ENCODE peak calls at places on chromosomes 1 and 21, in nine cellular contexts. W is testis, Y is body of pancreas, G is PC-3, M is ascending aorta, P is heart left ventricle, B is thoracic aorta, K is prostate gland, E is Peyer's patch. U is an unnamed sample. For H3K4me1, the result is how much of the 10 kb centered on the place peaks cover.

GRCh38 chr21:45384656-45385548 is 20.1 kb upstream of the COL18A1 start:
- DNase-seq in W (no peak), Y (peak), G (no peak), M (no peak), P (peak), B (no peak), K (no peak), E (no peak), U (no peak)

GRCh38 chr1:85321237-85321964 is 45.0 kb upstream of the BCL10 start:
- DNase-seq in W (no peak), Y (no peak), G (peak), M (no peak), P (no peak), B (no peak), K (no peak), E (no peak), U (no peak)

GRCh38 chr1:99681583-99681982 is 35.7 kb downstream of the PALMD start:
- DNase-seq in W (no peak), Y (no peak), G (no peak), M (no peak), P (peak), B (no peak), K (no peak), E (no peak), U (no peak)

GRCh38 chr1:15137807-15138206 is 15.7 kb upstream of the TMEM51 start:
- DNase-seq in W (peak), Y (peak), G (no peak), M (no peak), P (no peak), B (no peak), K (no peak), E (no peak), U (no peak)

GRCh38 chr1:179881642-179882252 is 338 bp upstream of the TOR1AIP1 start:
- DNase-seq in W (peak), Y (peak), G (peak), M (peak), P (no peak), B (peak), K (peak), E (peak), U (no peak)

GRCh38 chr1:230624097-230624713 is 18.1 kb upstream of the COG2 start:
- DNase-seq in W (peak), Y (no peak), G (no peak), M (no peak), P (no peak), B (no peak), K (no peak), E (no peak), U (no peak)

GRCh38 chr1:225848044-225848955 is 33.9 kb downstream of the TMEM63A start:
- DNase-seq in W (no peak), Y (no peak), G (no peak), M (no peak), P (peak), B (no peak), K (no peak), E (peak), U (no peak)

GRCh38 chr21:44939532-44940115 is at the start of gene SLX9:
- DNase-seq in W (peak), Y (peak), G (peak), M (no peak), P (peak), B (no peak), K (peak), E (peak), U (peak)

GRCh38 chr1:73781257-73781656 is 416.7 kb downstream of the LRRIQ3 start:
- DNase-seq in W (no peak), Y (no peak), G (peak), M (no peak), P (no peak), B (no peak), K (no peak), E (no peak), U (no peak)

GRCh38 chr21:34526236-34526617 is 14.2 kb upstream of the KCNE1 start:
- DNase-seq in W (no peak), Y (no peak), G (peak), M (no peak), P (no peak), B (no peak), K (no peak), E (no peak), U (no peak)

GRCh38 chr1:198333744-198334143 is 176.9 kb downstream of the NEK7 start:
- DNase-seq in W (no peak), Y (no peak), G (peak), M (no peak), P (no peak), B (no peak), K (no peak), E (no peak), U (no peak)

GRCh38 chr1:1001631-1002300 is 1.9 kb upstream of the HES4 start:
- DNase-seq in W (peak), Y (peak), G (peak), M (no peak), P (peak), B (no peak), K (peak), E (peak), U (peak)

GRCh38 chr1:109613396-109614147 is 5.8 kb downstream of the GNAT2 start:
- DNase-seq in W (no peak), Y (no peak), G (no peak), M (no peak), P (no peak), B (no peak), K (no peak), E (no peak), U (no peak)

GRCh38 chr1:23466423-23466989 is 17.5 kb downstream of the ASAP3 start:
- DNase-seq in W (no peak), Y (no peak), G (no peak), M (no peak), P (no peak), B (no peak), K (no peak), E (no peak), U (no peak)

GRCh38 chr1:170586321-170586855 is 54.4 kb downstream of the GORAB start:
- DNase-seq in W (peak), Y (no peak), G (no peak), M (no peak), P (no peak), B (no peak), K (no peak), E (no peak), U (no peak)

GRCh38 chr1:238499036-238499435 is 608.3 kb upstream of the ZP4 start:
- DNase-seq in W (no peak), Y (no peak), G (no peak), M (no peak), P (no peak), B (no peak), K (no peak), E (no peak), U (no peak)

GRCh38 chr1:236748471-236748870 is 46.6 kb upstream of the MTR start:
- DNase-seq in W (no peak), Y (no peak), G (peak), M (no peak), P (no peak), B (no peak), K (no peak), E (no peak), U (no peak)

GRCh38 chr21:29130234-29130993 is at the start of gene MAP3K7CL:
- DNase-seq in W (no peak), Y (peak), G (peak), M (no peak), P (peak), B (peak), K (no peak), E (peak), U (no peak)

GRCh38 chr1:229094476-229095311 is 176.2 kb upstream of the RAB4A start:
- DNase-seq in W (no peak), Y (no peak), G (peak), M (no peak), P (no peak), B (no peak), K (no peak), E (no peak), U (no peak)

GRCh38 chr1:21655748-21656147 is 13.4 kb downstream of the RAP1GAP start:
- DNase-seq in W (no peak), Y (no peak), G (peak), M (no peak), P (no peak), B (no peak), K (no peak), E (no peak), U (peak)

GRCh38 chr21:41765393-41765950 is 1.4 kb downstream of the RIPK4 start:
- DNase-seq in W (no peak), Y (no peak), G (no peak), M (no peak), P (no peak), B (no peak), K (no peak), E (no peak), U (no peak)

GRCh38 chr1:27659497-27660299 is 12.3 kb downstream of the IFI6 start:
- DNase-seq in W (peak), Y (peak), G (peak), M (peak), P (peak), B (peak), K (peak), E (peak), U (peak)

GRCh38 chr21:18725653-18726052 is 322.1 kb upstream of the TMPRSS15 start:
- DNase-seq in W (no peak), Y (no peak), G (peak), M (no peak), P (no peak), B (no peak), K (no peak), E (no peak), U (peak)

GRCh38 chr21:17660449-17660848 is 47.7 kb upstream of the BTG3 start:
- DNase-seq in W (no peak), Y (no peak), G (peak), M (no peak), P (no peak), B (no peak), K (no peak), E (no peak), U (peak)

GRCh38 chr21:44300262-44300959 is 558 bp downstream of the PFKL start:
- DNase-seq in W (peak), Y (peak), G (peak), M (no peak), P (peak), B (peak), K (peak), E (peak), U (peak)

GRCh38 chr1:209428241-209428921 is 155.1 kb upstream of the CAMK1G start:
- DNase-seq in W (no peak), Y (no peak), G (peak), M (no peak), P (no peak), B (no peak), K (peak), E (no peak), U (peak)

GRCh38 chr1:65431111-65431705 is 10.7 kb downstream of the LEPR start:
- DNase-seq in W (no peak), Y (no peak), G (peak), M (no peak), P (no peak), B (no peak), K (no peak), E (no peak), U (no peak)

GRCh38 chr1:54052470-54052933 is 502 bp downstream of the TMEM59 start:
- DNase-seq in W (peak), Y (peak), G (no peak), M (no peak), P (peak), B (no peak), K (peak), E (peak), U (peak)

GRCh38 chr1:85372683-85373446 is 92.1 kb downstream of the DDAH1 start:
- DNase-seq in W (no peak), Y (no peak), G (no peak), M (no peak), P (no peak), B (no peak), K (peak), E (no peak), U (no peak)

GRCh38 chr1:109197163-109198042 is 16.3 kb upstream of the SARS1 start:
- DNase-seq in W (no peak), Y (peak), G (peak), M (no peak), P (peak), B (peak), K (no peak), E (peak), U (peak)

GRCh38 chr1:206507395-206508129 is at the start of gene RASSF5:
- DNase-seq in W (peak), Y (peak), G (peak), M (peak), P (peak), B (peak), K (peak), E (peak), U (peak)

GRCh38 chr1:24905355-24905978 is 24.6 kb downstream of the RUNX3 start:
- DNase-seq in W (no peak), Y (no peak), G (no peak), M (no peak), P (no peak), B (no peak), K (no peak), E (peak), U (no peak)

GRCh38 chr1:166933137-166933536 is 42.2 kb downstream of the ILDR2 start:
- DNase-seq in W (no peak), Y (no peak), G (no peak), M (no peak), P (no peak), B (no peak), K (no peak), E (no peak), U (no peak)

GRCh38 chr1:48536477-48536876 is 64.5 kb upstream of the SPATA6 start:
- DNase-seq in W (no peak), Y (no peak), G (peak), M (no peak), P (no peak), B (no peak), K (no peak), E (no peak), U (no peak)
- H3K4me1 ChIP-seq in W (under half), Y (under half), G (under half), M (under half), P (under half), B (under half), K (under half), E (under half), U (under half)

GRCh38 chr1:94385354-94385947 is 32.7 kb upstream of the ABCD3 start:
- DNase-seq in W (no peak), Y (no peak), G (no peak), M (no peak), P (no peak), B (no peak), K (no peak), E (no peak), U (no peak)

GRCh38 chr1:94382163-94382562 is 36.0 kb upstream of the ABCD3 start:
- DNase-seq in W (no peak), Y (peak), G (no peak), M (no peak), P (no peak), B (no peak), K (peak), E (no peak), U (peak)

GRCh38 chr1:94383966-94384408 is 34.2 kb upstream of the ABCD3 start:
- DNase-seq in W (no peak), Y (peak), G (peak), M (no peak), P (no peak), B (no peak), K (no peak), E (peak), U (peak)

GRCh38 chr1:94389298-94389697 is 28.9 kb upstream of the ABCD3 start:
- DNase-seq in W (no peak), Y (no peak), G (no peak), M (no peak), P (no peak), B (no peak), K (no peak), E (no peak), U (no peak)

GRCh38 chr1:94384485-94385353 is 33.5 kb upstream of the ABCD3 start:
- DNase-seq in W (no peak), Y (peak), G (peak), M (no peak), P (no peak), B (no peak), K (no peak), E (peak), U (peak)
- H3K4me3 ChIP-seq in W (no peak), Y (no peak), G (no peak), M (no peak), P (no peak), B (no peak), K (no peak), E (no peak), U (peak)

DNA sequence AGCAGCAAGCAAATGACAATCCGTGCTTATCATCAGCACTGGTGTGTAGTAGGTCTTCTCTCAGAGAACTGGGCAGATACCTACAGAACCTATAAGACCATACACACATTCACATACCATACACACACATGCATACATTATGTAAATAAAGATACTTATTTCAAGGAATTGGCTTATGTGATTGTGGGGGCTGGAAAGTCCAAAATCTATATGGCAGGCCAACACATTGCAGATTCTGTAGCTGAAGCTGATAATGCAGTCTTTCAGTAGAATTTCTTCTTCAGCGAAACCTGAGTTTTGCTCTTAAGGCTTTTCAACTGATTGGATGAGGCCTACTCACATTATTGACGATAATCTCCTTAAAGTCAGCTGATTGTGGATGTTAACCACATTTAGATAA is 24.1 kb downstream of the RAP1A start:
- DNase-seq in W (no peak), Y (no peak), G (no peak), M (no peak), P (no peak), B (no peak), K (no peak), E (no peak), U (no peak)
- TF ChIP-seq CTCF in W (no peak), Y (no peak), G (no peak), M (no peak), P (no peak), B (no peak), K (no peak), E (no peak), U (no peak)

DNA sequence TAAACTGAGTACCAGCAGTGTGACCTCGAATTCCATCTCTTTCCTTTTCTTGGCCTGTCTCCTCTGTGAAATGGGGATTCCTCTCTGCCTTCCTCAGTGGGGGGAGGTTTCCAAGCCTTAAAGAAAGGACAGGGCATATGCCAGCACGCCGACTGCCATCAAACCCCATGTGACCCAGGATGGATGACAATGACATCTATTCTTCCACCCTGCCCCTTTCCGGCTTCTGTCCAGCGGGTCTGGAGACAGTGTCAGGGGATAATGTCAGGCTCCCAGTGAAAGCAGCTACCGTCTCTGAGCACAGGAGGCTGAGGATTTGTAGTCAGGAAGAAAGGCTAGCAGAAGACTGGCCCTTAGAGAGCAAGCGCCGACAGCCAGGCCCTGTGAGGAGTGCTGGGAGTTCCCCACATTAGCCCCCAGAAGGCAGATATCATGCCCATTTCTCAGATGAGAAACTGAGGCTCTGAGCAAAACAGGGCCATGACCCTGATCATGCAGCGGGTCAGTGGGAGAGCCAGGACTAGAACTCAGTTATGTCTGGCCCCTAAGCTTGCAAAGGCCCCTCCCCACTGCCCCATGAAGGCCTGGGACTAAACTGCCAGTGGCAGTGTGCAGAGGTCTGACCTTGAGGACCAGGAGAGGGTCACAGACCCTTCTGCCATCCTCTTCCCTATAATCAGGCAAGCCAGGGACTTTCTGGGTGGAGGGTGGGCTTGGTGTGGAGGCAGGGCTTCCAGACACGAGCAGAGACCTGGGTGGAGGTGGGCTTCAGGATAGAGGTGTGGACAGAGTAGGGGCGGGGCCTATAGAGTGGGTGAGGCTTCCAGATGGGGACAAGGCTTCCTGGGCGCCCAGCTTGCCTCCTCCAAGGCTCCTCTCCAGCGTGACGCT is 30.1 kb downstream of the CDCA8 start:
- DNase-seq in W (no peak), Y (no peak), G (no peak), M (no peak), P (no peak), B (no peak), K (no peak), E (no peak), U (no peak)
- H3K4me1 ChIP-seq in W (under half), Y (under half), G (under half), M (under half), P (under half), B (under half), K (under half), E (under half), U (under half)

DNA sequence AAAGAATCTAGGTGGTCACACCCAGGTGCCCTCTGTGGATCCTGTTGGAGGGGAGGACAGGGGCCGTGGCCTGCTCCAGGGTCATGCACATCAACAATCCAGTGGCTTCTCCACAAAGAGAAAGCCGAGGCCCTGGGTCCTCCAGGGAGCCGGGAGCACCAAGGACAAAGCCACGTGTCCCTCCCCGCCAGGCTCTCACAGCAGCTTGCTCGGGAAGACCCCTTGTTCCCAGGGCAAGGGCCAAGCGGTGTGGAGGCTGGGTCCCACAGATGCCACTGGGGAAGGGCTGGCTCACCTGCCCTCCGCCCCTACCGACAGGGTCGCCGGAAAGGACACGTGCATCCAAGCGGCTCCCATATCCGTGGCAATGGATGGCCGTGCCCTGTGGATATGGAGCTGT is 192.9 kb upstream of the VAMP3 start:
- DNase-seq in W (no peak), Y (no peak), G (no peak), M (peak), P (no peak), B (no peak), K (no peak), E (no peak), U (peak)
- H3K4me3 ChIP-seq in W (no peak), Y (no peak), G (no peak), M (no peak), P (no peak), B (no peak), K (no peak), E (no peak), U (no peak)

DNA sequence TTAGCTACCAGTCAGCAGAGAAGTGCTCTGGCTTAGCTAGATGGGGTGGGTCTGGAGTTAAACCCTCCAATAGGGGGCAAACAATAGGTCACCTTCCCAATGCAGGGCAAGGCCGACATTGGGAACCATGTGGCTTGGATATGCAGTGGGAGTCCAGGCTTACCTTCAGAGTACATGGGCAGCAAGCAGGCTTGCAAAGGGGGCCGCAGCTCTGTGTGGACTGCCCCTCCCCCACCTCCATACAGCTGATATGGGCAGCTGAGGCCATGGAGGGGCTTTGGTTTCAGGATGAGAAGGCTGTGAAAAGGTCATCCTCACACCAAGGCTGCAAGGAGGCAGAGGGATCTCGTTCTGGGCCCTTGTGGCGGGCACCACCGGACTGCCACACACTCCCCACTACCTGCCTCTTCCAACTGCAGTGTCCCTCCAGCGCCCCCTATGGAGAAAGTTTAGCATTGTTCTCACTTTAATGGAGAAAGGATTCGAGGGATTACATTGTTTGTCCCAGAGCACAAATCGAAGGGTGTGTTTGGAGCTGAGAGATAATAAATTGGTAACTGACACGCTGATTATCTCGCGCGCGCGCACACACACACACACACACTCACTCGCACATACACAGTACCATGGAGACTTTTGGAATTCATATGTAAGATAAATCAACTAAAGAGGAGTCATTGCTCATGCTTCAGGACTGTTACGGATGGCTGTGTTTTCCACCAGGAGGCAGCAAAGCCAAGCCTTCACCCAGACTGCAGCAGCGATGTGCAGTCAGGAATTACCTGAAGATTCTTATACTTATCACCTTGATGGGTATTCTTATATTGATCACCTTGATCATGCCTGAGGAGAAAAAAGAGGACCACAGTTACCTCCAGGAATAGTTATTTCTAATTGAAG is 7.0 kb upstream of the SMCP start:
- DNase-seq in W (peak), Y (no peak), G (peak), M (no peak), P (no peak), B (no peak), K (no peak), E (no peak), U (peak)
- TF ChIP-seq CTCF in W (peak), Y (peak), G (peak), M (no peak), P (no peak), B (no peak), K (no peak), E (no peak), U (peak)